ENCODE peak calls at places on chromosomes 7 and 10, in eight cellular contexts. Y is suprapubic skin, V is lower leg skin, R is A549, Z is ovary, Q is HCT116, N is transverse colon, D is K562. W is an unnamed sample.
A peak's percentile ranks its signal among the peaks of the same experiment; 100 is the strongest.

GRCh38 chr10:53479365-53479764 is 706.8 kb upstream of the MBL2 start:
- DNase-seq in Y (no peak), V (no peak), R (no peak), Z (no peak), Q (no peak), N (no peak), D (no peak), W (no peak)

GRCh38 chr10:73410897-73411296 is 3.0 kb downstream of the ANXA7 start:
- DNase-seq in Y (no peak), V (no peak), R (no peak), Z (no peak), Q (no peak), N (no peak), D (no peak), W (no peak)

GRCh38 chr7:17121671-17122070 is 176.8 kb upstream of the AHR start:
- DNase-seq in Y (no peak), V (no peak), R (no peak), Z (no peak), Q (no peak), N (no peak), D (no peak), W (no peak)

GRCh38 chr7:45469103-45469502 is 105.1 kb upstream of the ADCY1 start:
- DNase-seq in Y (no peak), V (no peak), R (no peak), Z (no peak), Q (no peak), N (no peak), D (no peak), W (no peak)

GRCh38 chr7:157155959-157156358 is 17.2 kb downstream of the UBE3C start:
- DNase-seq in Y (no peak), V (no peak), R (no peak), Z (no peak), Q (no peak), N (no peak), D (no peak), W (no peak)

GRCh38 chr10:9670911-9671310 is 1346.8 kb upstream of the CELF2 start:
- DNase-seq in Y (no peak), V (no peak), R (no peak), Z (no peak), Q (no peak), N (no peak), D (no peak), W (no peak)

GRCh38 chr10:66671064-66671463 is 254.8 kb upstream of the LRRTM3 start:
- DNase-seq in Y (no peak), V (no peak), R (no peak), Z (no peak), Q (no peak), N (no peak), D (no peak), W (no peak)

GRCh38 chr10:89563861-89564478 is 28.6 kb upstream of the SLC16A12 start:
- DNase-seq in Y (no peak), V (no peak), R (peak; percentile 37), Z (no peak), Q (peak; percentile 47), N (no peak), D (peak; percentile 34), W (peak; percentile 56)

GRCh38 chr10:22379059-22379458 is 33.8 kb downstream of the SPAG6 start:
- DNase-seq in Y (no peak), V (no peak), R (no peak), Z (no peak), Q (no peak), N (no peak), D (no peak), W (no peak)

GRCh38 chr10:33196710-33197406 is 137.6 kb downstream of the NRP1 start:
- DNase-seq in Y (no peak), V (no peak), R (peak; percentile 85), Z (no peak), Q (no peak), N (peak; percentile 20), D (no peak), W (no peak)

GRCh38 chr7:41313171-41313570 is 389.7 kb downstream of the INHBA start:
- DNase-seq in Y (no peak), V (no peak), R (no peak), Z (no peak), Q (no peak), N (no peak), D (no peak), W (no peak)

GRCh38 chr7:41319601-41320000 is 383.3 kb downstream of the INHBA start:
- DNase-seq in Y (no peak), V (no peak), R (no peak), Z (no peak), Q (no peak), N (no peak), D (no peak), W (no peak)

GRCh38 chr7:41312235-41312634 is 390.7 kb downstream of the INHBA start:
- DNase-seq in Y (no peak), V (no peak), R (no peak), Z (no peak), Q (no peak), N (no peak), D (no peak), W (no peak)

GRCh38 chr7:41316410-41316809 is 386.5 kb downstream of the INHBA start:
- DNase-seq in Y (no peak), V (no peak), R (no peak), Z (no peak), Q (no peak), N (peak; percentile 48), D (no peak), W (no peak)

DNA sequence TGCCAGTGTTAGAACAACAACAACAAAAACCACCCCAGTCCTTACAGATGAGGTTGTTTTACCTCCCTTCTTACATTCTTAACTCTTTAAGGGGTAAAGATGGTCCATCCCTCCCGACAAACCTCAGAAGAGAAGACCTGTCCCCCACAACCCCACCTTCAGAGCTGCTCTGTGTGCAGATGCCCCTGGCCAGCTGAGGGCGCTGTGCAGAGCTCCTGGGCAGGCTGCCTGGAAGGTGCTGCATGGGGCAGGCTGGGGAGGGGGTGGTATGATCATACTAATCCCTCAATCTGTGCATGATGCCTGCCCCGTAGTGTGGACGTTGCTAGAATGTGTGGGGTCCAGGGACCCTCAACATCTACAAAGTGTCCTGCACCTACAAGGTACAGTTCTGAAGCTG is 387.1 kb downstream of the INHBA start:
- DNase-seq in Y (no peak), V (no peak), R (no peak), Z (no peak), Q (no peak), N (peak; percentile 12), D (no peak), W (peak; percentile 19)
- TF ChIP-seq POLR2A in Y (no peak), V (no peak), R (no peak), Z (no peak), Q (no peak), N (no peak), D (no peak), W (no peak)

DNA sequence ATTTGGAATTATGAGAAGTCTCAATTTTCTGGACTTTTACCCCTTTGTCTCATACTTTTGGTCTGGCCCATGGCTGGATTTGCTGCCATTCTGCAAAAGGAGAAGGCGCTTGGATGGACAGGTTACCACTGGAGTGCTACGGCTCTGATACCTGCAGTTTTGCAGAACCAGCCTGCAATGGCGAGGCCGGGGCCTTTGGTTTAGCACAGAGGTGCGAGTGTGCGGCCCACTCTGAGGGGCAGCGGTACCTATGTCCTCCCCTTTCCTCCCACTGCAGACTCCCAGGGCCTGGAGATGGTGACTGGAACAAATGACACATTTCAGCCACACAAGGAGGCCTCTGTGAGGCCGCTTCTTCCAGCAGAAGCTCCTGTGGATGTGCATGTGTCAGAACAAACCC is 11.9 kb downstream of the ZNF777 start:
- DNase-seq in Y (peak; percentile 50), V (no peak), R (no peak), Z (no peak), Q (no peak), N (no peak), D (no peak), W (no peak)
- TF ChIP-seq CTCF in Y (no peak), V (no peak), R (no peak), Z (no peak), Q (no peak), N (no peak), D (no peak), W (no peak)

DNA sequence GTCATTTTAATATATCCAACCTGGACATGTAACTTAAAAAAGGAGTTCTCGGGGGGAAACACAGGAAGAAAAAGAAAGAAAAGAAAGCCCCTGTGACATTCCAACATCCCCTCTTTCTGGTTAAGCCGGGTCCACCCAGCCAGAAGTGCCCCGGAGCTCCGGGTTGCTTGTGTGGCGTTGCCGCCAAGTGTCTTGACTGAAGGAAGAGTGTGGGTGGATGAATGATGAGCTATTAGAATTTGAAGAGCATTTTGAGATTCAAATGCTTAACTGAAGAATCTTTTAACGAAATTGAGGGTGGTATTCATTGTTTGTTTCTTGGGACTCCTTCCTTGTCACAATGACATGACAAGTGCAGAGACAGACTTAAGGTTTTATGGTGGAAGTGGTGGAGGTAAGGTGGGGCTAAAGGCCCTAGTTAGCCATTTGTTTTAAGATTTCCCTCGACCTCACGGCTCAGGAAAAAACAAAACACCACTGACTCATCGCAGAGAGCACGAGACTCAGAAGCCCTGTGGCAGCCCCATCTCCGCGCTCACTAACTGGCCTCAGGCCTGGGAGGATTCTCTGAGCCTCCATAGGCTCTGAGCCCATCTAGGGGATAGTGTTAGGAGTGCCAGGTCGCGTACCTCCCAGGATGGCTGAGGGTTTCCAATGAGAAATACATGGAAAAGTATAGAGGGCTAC is 1.8 kb upstream of the GLI3 start:
- DNase-seq in Y (no peak), V (peak; percentile 66), R (no peak), Z (peak; percentile 69), Q (no peak), N (peak; percentile 10), D (no peak), W (no peak)
- TF ChIP-seq POLR2A in Y (no peak), V (no peak), R (no peak), Z (no peak), Q (no peak), N (no peak), D (no peak), W (no peak)

DNA sequence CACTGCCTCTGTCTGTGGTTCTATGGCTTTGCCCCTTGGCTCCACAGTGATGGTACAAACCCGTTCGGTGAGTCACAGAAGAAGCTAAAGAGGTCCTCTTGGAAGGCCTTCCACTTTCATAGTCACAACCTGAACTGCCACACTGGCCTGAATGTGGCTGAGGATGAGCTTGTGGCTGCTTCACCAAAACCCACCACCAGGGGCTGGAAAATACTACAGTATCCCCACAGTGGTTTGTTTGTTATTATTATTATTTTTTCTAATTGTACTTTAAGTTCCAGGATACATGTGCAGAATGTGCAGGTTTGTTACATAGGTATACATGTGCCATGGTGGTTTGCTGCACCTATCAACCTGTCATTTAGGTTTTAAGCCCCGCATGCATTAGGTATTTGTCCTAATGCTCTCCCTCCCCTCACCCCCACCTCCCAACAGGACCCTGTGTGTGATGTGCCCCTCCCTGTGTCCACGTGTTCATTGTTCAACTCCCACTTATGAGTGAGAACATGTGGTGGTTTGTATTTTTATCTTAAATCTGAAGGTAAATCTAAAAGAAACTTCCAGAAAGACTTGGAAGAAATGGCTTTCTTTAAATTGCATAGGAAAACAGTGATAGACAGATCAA is 160.8 kb upstream of the NPSR1 start:
- DNase-seq in Y (no peak), V (no peak), R (no peak), Z (no peak), Q (peak; percentile 8), N (no peak), D (no peak), W (peak; percentile 6)
- TF ChIP-seq CTCF in Y (no peak), V (no peak), R (peak; percentile 15), Z (no peak), Q (peak; percentile 8), N (no peak), D (no peak), W (peak; percentile 48)

W was measured in NB4.